ENCODE peak calls at places on chromosomes 11 and 22, in ten cellular contexts. X is prostate gland, Z is suprapubic skin, V is uterus, L is stomach, E is A549, F is body of pancreas, B is GM12892, U is H54, K is spleen. C is an unnamed sample.
A peak's percentile ranks its signal among the peaks of the same experiment; 100 is the strongest.

GRCh38 chr11:26572770-26573402 is 823 bp upstream of the MUC15 start:
- DNase-seq in X (peak; percentile 25), Z (no peak), V (no peak), L (no peak), E (no peak), F (peak; percentile 18), B (no peak), U (no peak), K (no peak), C (no peak)

GRCh38 chr11:19864141-19865120 is 151.8 kb downstream of the NAV2 start:
- DNase-seq in X (no peak), Z (no peak), V (no peak), L (no peak), E (no peak), F (peak; percentile 40), B (no peak), U (no peak), K (no peak), C (no peak)

GRCh38 chr11:9226514-9226913 is 38.6 kb downstream of the DENND5A start:
- DNase-seq in X (no peak), Z (no peak), V (no peak), L (no peak), E (no peak), F (no peak), B (no peak), U (no peak), K (no peak), C (no peak)

GRCh38 chr11:15863411-15863810 is 492.9 kb downstream of the SOX6 start:
- DNase-seq in X (no peak), Z (no peak), V (no peak), L (no peak), E (no peak), F (no peak), B (no peak), U (no peak), K (no peak), C (no peak)

GRCh38 chr22:37633693-37634504 is 5.6 kb upstream of the SH3BP1 start:
- DNase-seq in X (peak; percentile 40), Z (peak; percentile 91), V (peak; percentile 90), L (peak; percentile 86), E (no peak), F (peak; percentile 59), B (peak; percentile 93), U (peak; percentile 71), K (peak; percentile 96), C (peak; percentile 61)

GRCh38 chr11:134025086-134025437 is 43.8 kb upstream of the JAM3 start:
- DNase-seq in X (no peak), Z (no peak), V (no peak), L (no peak), E (no peak), F (no peak), B (no peak), U (peak; percentile 23), K (no peak), C (no peak)

GRCh38 chr22:43911351-43911750 is 12.3 kb upstream of the PNPLA3 start:
- DNase-seq in X (no peak), Z (no peak), V (no peak), L (no peak), E (no peak), F (no peak), B (no peak), U (no peak), K (no peak), C (no peak)

GRCh38 chr22:42367980-42368378 is 64.2 kb downstream of the NFAM1 start:
- DNase-seq in X (no peak), Z (peak; percentile 76), V (peak; percentile 44), L (peak; percentile 33), E (no peak), F (peak; percentile 33), B (no peak), U (no peak), K (no peak), C (no peak)

GRCh38 chr11:90243534-90243933 is 20.7 kb upstream of the CHORDC1 start:
- DNase-seq in X (no peak), Z (no peak), V (no peak), L (no peak), E (no peak), F (no peak), B (no peak), U (no peak), K (no peak), C (no peak)

GRCh38 chr22:21679383-21679782 is 13.6 kb downstream of the PPIL2 start:
- DNase-seq in X (no peak), Z (no peak), V (no peak), L (no peak), E (no peak), F (no peak), B (no peak), U (no peak), K (no peak), C (no peak)

GRCh38 chr11:110093407-110094297 is 460 bp downstream of the ZC3H12C start:
- DNase-seq in X (peak; percentile 43), Z (peak; percentile 80), V (peak; percentile 67), L (peak; percentile 56), E (no peak), F (peak; percentile 62), B (peak; percentile 33), U (no peak), K (peak; percentile 85), C (no peak)
- TF ChIP-seq POLR2A in X (no peak), Z (no peak), V (no peak), L (no peak), E (no peak), F (peak; percentile 32), B (peak; percentile 80), U (no peak), K (no peak), C (no peak)

DNA sequence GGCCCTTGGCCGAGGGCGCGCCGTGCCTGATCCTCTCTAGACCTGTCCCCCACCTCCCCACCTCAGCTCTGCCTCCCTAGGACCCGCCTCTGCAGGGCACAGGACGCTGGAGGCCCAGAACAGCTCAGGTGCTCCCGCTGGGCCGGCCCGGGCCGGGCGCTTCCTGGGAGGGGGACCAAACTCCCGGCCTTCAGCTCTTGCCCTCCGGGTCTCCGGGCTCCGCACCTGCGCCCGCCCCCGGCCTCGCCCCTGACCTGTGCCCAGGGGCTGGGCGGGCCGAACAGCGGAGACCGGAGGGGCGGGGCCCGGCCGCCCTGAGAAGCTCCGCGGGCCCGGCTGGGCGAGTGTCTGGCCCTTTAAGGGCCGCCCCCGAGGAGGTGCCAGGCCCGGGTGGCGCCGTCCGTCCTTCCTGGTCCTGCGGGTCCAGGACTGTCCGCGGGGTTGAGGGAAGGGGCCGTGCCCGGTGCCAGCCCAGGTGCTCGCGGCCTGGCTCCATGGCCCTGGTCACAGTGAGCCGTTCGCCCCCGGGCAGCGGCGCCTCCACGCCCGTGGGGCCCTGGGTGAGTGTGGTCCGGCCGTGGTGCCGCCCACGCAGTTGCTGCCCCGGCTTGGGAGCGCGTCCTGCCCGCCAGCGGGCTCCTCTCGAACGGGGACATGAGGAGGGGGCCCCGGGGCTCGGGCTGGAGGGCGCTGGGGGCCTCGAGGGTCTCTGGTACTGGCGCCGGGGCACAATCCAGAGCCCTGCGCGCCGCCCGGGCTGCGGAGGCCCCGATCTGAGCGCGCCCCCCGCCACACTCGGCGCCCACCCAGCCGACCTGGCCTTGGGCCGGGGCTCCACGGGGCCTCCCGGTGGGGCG is at the start of gene SSH3:
- DNase-seq in X (peak; percentile 81), Z (peak; percentile 79), V (peak; percentile 66), L (peak; percentile 91), E (peak; percentile 71), F (peak; percentile 92), B (no peak), U (peak; percentile 76), K (peak; percentile 94), C (peak; percentile 69)
- TF ChIP-seq POLR2A in X (peak; percentile 90), Z (no peak), V (no peak), L (no peak), E (peak; percentile 65), F (peak; percentile 74), B (peak; percentile 17), U (peak; percentile 71), K (no peak), C (no peak)

GRCh38 chr11:73203790-73204189 is 14.3 kb upstream of the P2RY2 start:
- DNase-seq in X (no peak), Z (peak; percentile 56), V (no peak), L (no peak), E (no peak), F (no peak), B (no peak), U (no peak), K (no peak), C (no peak)

GRCh38 chr11:73201249-73201648 is 16.8 kb upstream of the P2RY2 start:
- DNase-seq in X (peak; percentile 70), Z (peak; percentile 56), V (no peak), L (no peak), E (no peak), F (no peak), B (no peak), U (no peak), K (no peak), C (no peak)

GRCh38 chr11:73204711-73205121 is 13.4 kb upstream of the P2RY2 start:
- DNase-seq in X (no peak), Z (peak; percentile 60), V (no peak), L (no peak), E (no peak), F (no peak), B (no peak), U (no peak), K (peak; percentile 87), C (no peak)

GRCh38 chr11:73201888-73202810 is 15.9 kb upstream of the P2RY2 start:
- DNase-seq in X (no peak), Z (peak; percentile 29), V (no peak), L (no peak), E (no peak), F (no peak), B (no peak), U (no peak), K (no peak), C (no peak)

DNA sequence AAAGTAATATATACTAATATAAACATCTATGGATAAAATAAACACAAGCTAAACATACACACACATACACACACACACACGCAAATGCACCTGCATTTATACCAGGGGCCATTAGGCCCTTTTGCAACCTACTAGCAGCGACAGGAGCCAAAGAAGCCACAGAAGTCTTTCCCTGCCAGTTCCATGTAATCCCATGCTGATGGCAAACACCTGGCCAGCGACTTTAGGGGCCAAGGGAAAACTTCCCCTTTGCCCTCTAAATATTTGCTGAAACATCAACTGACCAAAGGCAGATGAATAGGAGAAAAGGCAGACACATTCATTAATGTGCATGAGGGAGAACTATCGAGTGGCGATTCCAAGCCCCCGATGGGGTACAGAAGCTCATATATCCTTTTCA is 14.8 kb upstream of the P2RY2 start:
- DNase-seq in X (no peak), Z (no peak), V (no peak), L (no peak), E (no peak), F (no peak), B (no peak), U (no peak), K (no peak), C (no peak)
- TF ChIP-seq POLR2A in X (no peak), Z (no peak), V (no peak), L (no peak), E (no peak), F (no peak), B (no peak), U (no peak), K (no peak), C (no peak)

GRCh38 chr11:72040497-72041363 is 39.6 kb downstream of the NUMA1 start:
- DNase-seq in X (peak; percentile 97), Z (peak; percentile 97), V (peak; percentile 97), L (peak; percentile 97), E (peak; percentile 90), F (peak; percentile 96), B (peak; percentile 44), U (peak; percentile 63), K (peak; percentile 93), C (peak; percentile 79)
- TF ChIP-seq POLR2A in X (peak; percentile 57), Z (no peak), V (peak; percentile 76), L (no peak), E (no peak), F (no peak), B (peak; percentile 24), U (no peak), K (peak; percentile 5), C (no peak)